ENCODE peak calls at places on chromosomes 1 and 21, in four cellular contexts. H is K562, Q is GM12878, O is GM12891. C is an unnamed sample.

GRCh38 chr1:173329747-173330146 is 122.6 kb upstream of the TNFSF4 start:
- DNase-seq in H (no peak), Q (no peak), O (no peak), C (no peak)

GRCh38 chr21:37454869-37455503 is 88.4 kb downstream of the DYRK1A start:
- DNase-seq in H (no peak), Q (no peak), O (no peak), C (no peak)

GRCh38 chr1:153023109-153023508 is 7.9 kb upstream of the SPRR1B start:
- DNase-seq in H (no peak), Q (no peak), O (no peak), C (no peak)

GRCh38 chr1:185409763-185410528 is 92.9 kb upstream of the IVNS1ABP start:
- DNase-seq in H (no peak), Q (no peak), O (no peak), C (no peak)

GRCh38 chr21:46437096-46437498 is 21.6 kb upstream of the DIP2A start:
- DNase-seq in H (no peak), Q (no peak), O (no peak), C (no peak)

GRCh38 chr1:155014709-155015508 is 12.3 kb downstream of the ZBTB7B start:
- DNase-seq in H (no peak), Q (no peak), O (no peak), C (peak)

GRCh38 chr1:59979551-59980070 is 53.0 kb upstream of the CYP2J2 start:
- DNase-seq in H (no peak), Q (no peak), O (no peak), C (no peak)

GRCh38 chr21:41678944-41679343 is 87.9 kb downstream of the RIPK4 start:
- DNase-seq in H (peak), Q (no peak), O (no peak), C (no peak)

GRCh38 chr1:42880384-42880783 is 34.0 kb downstream of the ZNF691 start:
- DNase-seq in H (no peak), Q (no peak), O (no peak), C (no peak)

GRCh38 chr1:7680791-7681165 is 90.3 kb upstream of the VAMP3 start:
- DNase-seq in H (no peak), Q (no peak), O (no peak), C (no peak)

GRCh38 chr1:154485106-154485505 is 16.9 kb upstream of the TDRD10 start:
- DNase-seq in H (no peak), Q (no peak), O (no peak), C (no peak)

GRCh38 chr1:31231802-31232201 is 7.9 kb downstream of the NKAIN1 start:
- DNase-seq in H (no peak), Q (no peak), O (no peak), C (no peak)

GRCh38 chr1:28663871-28664470 is 4.6 kb upstream of the GMEB1 start:
- DNase-seq in H (no peak), Q (no peak), O (no peak), C (no peak)

GRCh38 chr1:169925505-169926482 is 32.1 kb upstream of the SCYL3 start:
- DNase-seq in H (no peak), Q (peak), O (no peak), C (no peak)

GRCh38 chr1:240455228-240455821 is 156.6 kb downstream of the GREM2 start:
- DNase-seq in H (no peak), Q (no peak), O (no peak), C (no peak)

GRCh38 chr1:92653605-92654381 is 131.1 kb downstream of the EVI5 start:
- DNase-seq in H (peak), Q (no peak), O (no peak), C (no peak)
- TF ChIP-seq SPI1 in H (no peak), Q (no peak), O (no peak), C (no peak)

DNA sequence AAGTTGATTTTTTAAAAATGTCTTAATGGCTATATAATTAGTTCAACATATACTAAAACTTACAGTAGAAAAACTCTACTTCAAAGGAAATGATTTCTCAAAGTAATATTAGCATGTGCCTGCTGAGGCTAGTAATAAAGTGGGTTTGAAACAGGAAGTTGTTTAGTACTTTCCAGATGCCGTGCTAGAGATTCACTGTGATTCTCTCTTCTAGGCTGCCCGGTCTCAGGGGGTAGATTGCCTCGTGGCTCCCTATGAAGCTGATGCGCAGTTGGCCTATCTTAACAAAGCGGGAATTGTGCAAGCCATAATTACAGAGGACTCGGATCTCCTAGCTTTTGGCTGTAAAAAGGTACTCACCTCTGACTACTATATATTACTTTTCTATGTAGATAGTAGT is 9.1 kb downstream of the EXO1 start:
- DNase-seq in H (no peak), Q (no peak), O (no peak), C (no peak)
- TF ChIP-seq POLR2AphosphoS5 in H (peak), Q (no peak), O (no peak), C (no peak)

GRCh38 chr1:119632836-119633235 is 15.2 kb downstream of the ZNF697 start:
- DNase-seq in H (no peak), Q (no peak), O (no peak), C (no peak)

GRCh38 chr1:119633575-119634325 is 14.3 kb downstream of the ZNF697 start:
- DNase-seq in H (no peak), Q (no peak), O (no peak), C (no peak)

GRCh38 chr1:119631086-119631432 is 17.0 kb downstream of the ZNF697 start:
- DNase-seq in H (no peak), Q (no peak), O (no peak), C (no peak)

GRCh38 chr1:119632103-119632490 is 16.0 kb downstream of the ZNF697 start:
- DNase-seq in H (no peak), Q (no peak), O (no peak), C (no peak)

GRCh38 chr1:119631433-119632102 is 16.5 kb downstream of the ZNF697 start:
- DNase-seq in H (peak), Q (no peak), O (no peak), C (no peak)
- TF ChIP-seq SPI1 in H (no peak), Q (no peak), O (no peak), C (no peak)

GRCh38 chr1:12620142-12620865 is 2.3 kb upstream of the DHRS3 start:
- DNase-seq in H (no peak), Q (no peak), O (no peak), C (no peak)

GRCh38 chr1:12620931-12621330 is 2.9 kb upstream of the DHRS3 start:
- DNase-seq in H (no peak), Q (no peak), O (no peak), C (no peak)

GRCh38 chr1:12622506-12622905 is 4.5 kb upstream of the DHRS3 start:
- DNase-seq in H (no peak), Q (no peak), O (no peak), C (no peak)

GRCh38 chr1:12619396-12620141 is 1.6 kb upstream of the DHRS3 start:
- DNase-seq in H (peak), Q (no peak), O (peak), C (peak)

DNA sequence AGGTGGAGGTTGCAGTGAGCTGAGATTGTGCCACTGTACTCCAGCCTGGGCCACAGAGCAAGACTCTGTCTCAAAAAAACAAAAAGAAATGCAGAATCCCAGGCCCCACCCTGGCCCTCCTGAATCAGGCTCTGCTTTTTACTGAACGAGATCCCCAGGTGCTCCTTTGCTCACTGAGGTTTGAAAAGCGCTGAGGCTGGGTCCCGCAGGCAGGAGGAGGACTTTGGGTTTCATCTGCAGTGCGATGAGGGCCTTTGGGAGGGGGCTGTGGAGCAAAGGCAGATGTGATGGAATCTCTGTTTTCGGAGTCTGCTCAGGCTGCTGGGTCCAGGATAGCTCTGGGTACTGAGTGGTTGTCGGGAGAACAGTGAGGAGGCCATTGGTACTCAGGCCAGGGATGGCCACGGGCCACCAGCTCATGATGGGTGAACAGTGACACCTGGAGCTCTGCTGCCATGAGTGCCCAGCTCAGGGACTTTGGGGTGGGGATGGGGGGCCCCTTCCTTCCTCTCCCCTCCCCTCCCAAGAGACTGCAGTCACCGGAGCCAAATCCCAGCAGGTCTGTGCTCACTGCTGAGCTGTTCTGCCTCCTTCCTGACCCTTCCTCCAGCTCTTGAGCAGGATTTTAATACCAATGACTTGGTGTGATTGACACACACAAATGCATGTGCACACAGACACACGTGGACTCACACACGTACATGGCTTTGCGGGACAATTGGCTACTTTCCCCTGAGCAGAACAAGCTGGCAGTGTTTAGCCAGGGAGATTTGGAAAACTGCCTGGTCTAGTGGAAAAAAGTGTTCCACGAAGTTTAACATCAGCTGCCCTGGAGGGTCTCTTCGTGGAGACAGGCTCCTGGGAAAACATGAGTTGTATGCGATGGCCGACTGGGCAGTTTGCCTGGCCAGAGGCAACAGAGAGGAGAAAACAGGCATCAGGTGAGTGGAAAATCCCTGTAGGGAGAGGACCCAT is 3.6 kb upstream of the DHRS3 start:
- DNase-seq in H (no peak), Q (no peak), O (no peak), C (no peak)
- TF ChIP-seq POLR2AphosphoS5 in H (no peak), Q (no peak), O (no peak), C (no peak)

C was measured in HL-60.